ENCODE peak calls at places on chromosomes 6 and 20, in nine cellular contexts. One of them, this sample, is unnamed.

GRCh38 chr20:41047975-41048305 is 19.3 kb downstream of the TOP1 start:
- DNase-seq in GM23248: peak; percentile 55
- DNase-seq in MM.1S: peak; percentile 70
- DNase-seq in OCI-LY7: peak; percentile 51
- DNase-seq in HCT116: no peak
- DNase-seq in PC-3: peak; percentile 38
- DNase-seq in neural progenitor cell: no peak
- DNase-seq in SK-N-SH: no peak
- DNase-seq in hepatocyte: no peak
- DNase-seq in this sample: no peak

GRCh38 chr6:168819546-168819945 is 378.6 kb downstream of the SMOC2 start:
- DNase-seq in OCI-LY7: no peak
- DNase-seq in MM.1S: no peak
- DNase-seq in SK-N-SH: no peak
- DNase-seq in hepatocyte: no peak
- DNase-seq in PC-3: no peak
- DNase-seq in HCT116: no peak
- DNase-seq in neural progenitor cell: no peak
- DNase-seq in GM23248: no peak
- DNase-seq in this sample: no peak

GRCh38 chr6:15254074-15254975 is 8.5 kb downstream of the JARID2 start:
- DNase-seq in OCI-LY7: peak; percentile 90
- DNase-seq in hepatocyte: no peak
- DNase-seq in neural progenitor cell: peak; percentile 41
- DNase-seq in MM.1S: no peak
- DNase-seq in PC-3: peak; percentile 61
- DNase-seq in HCT116: no peak
- DNase-seq in SK-N-SH: no peak
- DNase-seq in GM23248: peak; percentile 50
- DNase-seq in this sample: no peak

GRCh38 chr20:38790210-38791053 is 15.1 kb upstream of the PPP1R16B start:
- DNase-seq in SK-N-SH: peak; percentile 51
- DNase-seq in neural progenitor cell: peak; percentile 79
- DNase-seq in hepatocyte: peak; percentile 63
- DNase-seq in GM23248: peak; percentile 54
- DNase-seq in PC-3: peak; percentile 69
- DNase-seq in OCI-LY7: peak; percentile 53
- DNase-seq in MM.1S: no peak
- DNase-seq in HCT116: peak; percentile 68
- DNase-seq in this sample: peak; percentile 92

GRCh38 chr20:41087777-41088176 is 49.6 kb upstream of the PLCG1 start:
- DNase-seq in SK-N-SH: no peak
- DNase-seq in MM.1S: no peak
- DNase-seq in PC-3: no peak
- DNase-seq in hepatocyte: no peak
- DNase-seq in OCI-LY7: no peak
- DNase-seq in HCT116: no peak
- DNase-seq in GM23248: no peak
- DNase-seq in neural progenitor cell: no peak
- DNase-seq in this sample: no peak

GRCh38 chr6:109242923-109243322 is 139.3 kb downstream of the CD164 start:
- DNase-seq in SK-N-SH: no peak
- DNase-seq in GM23248: peak; percentile 71
- DNase-seq in hepatocyte: no peak
- DNase-seq in PC-3: peak; percentile 61
- DNase-seq in HCT116: no peak
- DNase-seq in neural progenitor cell: no peak
- DNase-seq in MM.1S: no peak
- DNase-seq in OCI-LY7: no peak
- DNase-seq in this sample: no peak

GRCh38 chr6:158072083-158072721 is 90.5 kb downstream of the SYNJ2 start:
- DNase-seq in OCI-LY7: peak; percentile 58
- DNase-seq in HCT116: no peak
- DNase-seq in hepatocyte: peak; percentile 83
- DNase-seq in PC-3: peak; percentile 61
- DNase-seq in GM23248: peak; percentile 82
- DNase-seq in neural progenitor cell: peak; percentile 76
- DNase-seq in SK-N-SH: peak; percentile 83
- DNase-seq in MM.1S: peak; percentile 27
- DNase-seq in this sample: peak; percentile 84

GRCh38 chr6:81690073-81690472 is 62.4 kb downstream of the TENT5A start:
- DNase-seq in hepatocyte: no peak
- DNase-seq in GM23248: no peak
- DNase-seq in OCI-LY7: no peak
- DNase-seq in HCT116: no peak
- DNase-seq in SK-N-SH: no peak
- DNase-seq in neural progenitor cell: no peak
- DNase-seq in PC-3: no peak
- DNase-seq in MM.1S: no peak
- DNase-seq in this sample: no peak

GRCh38 chr6:159013229-159013628 is 13.2 kb upstream of the RSPH3 start:
- DNase-seq in OCI-LY7: peak; percentile 39
- DNase-seq in HCT116: no peak
- DNase-seq in MM.1S: no peak
- DNase-seq in PC-3: no peak
- DNase-seq in SK-N-SH: no peak
- DNase-seq in neural progenitor cell: no peak
- DNase-seq in GM23248: no peak
- DNase-seq in hepatocyte: no peak
- DNase-seq in this sample: no peak

GRCh38 chr20:44803383-44803941 is 6.9 kb downstream of the RIMS4 start:
- DNase-seq in neural progenitor cell: no peak
- DNase-seq in MM.1S: no peak
- DNase-seq in hepatocyte: no peak
- DNase-seq in GM23248: peak; percentile 10
- DNase-seq in HCT116: no peak
- DNase-seq in PC-3: no peak
- DNase-seq in OCI-LY7: no peak
- DNase-seq in SK-N-SH: no peak
- DNase-seq in this sample: no peak
- H3K4me2 ChIP-seq in neural progenitor cell: no peak overlapping the region
- H3K4me2 ChIP-seq in MM.1S: no peak overlapping the region
- H3K4me2 ChIP-seq in hepatocyte: no peak overlapping the region
- H3K4me2 ChIP-seq in GM23248: no peak overlapping the region
- H3K4me2 ChIP-seq in HCT116: no peak overlapping the region
- H3K4me2 ChIP-seq in PC-3: no peak overlapping the region
- H3K4me2 ChIP-seq in OCI-LY7: no peak overlapping the region
- H3K4me2 ChIP-seq in SK-N-SH: no peak overlapping the region
- H3K4me2 ChIP-seq in this sample: no peak overlapping the region

GRCh38 chr6:154894903-154895302 is 100.2 kb upstream of the TIAM2 start:
- DNase-seq in GM23248: no peak
- DNase-seq in neural progenitor cell: no peak
- DNase-seq in PC-3: no peak
- DNase-seq in HCT116: no peak
- DNase-seq in OCI-LY7: no peak
- DNase-seq in hepatocyte: no peak
- DNase-seq in MM.1S: no peak
- DNase-seq in SK-N-SH: no peak
- DNase-seq in this sample: no peak
- TF ChIP-seq EZH2phosphoT487 in GM23248: no peak
- TF ChIP-seq EZH2phosphoT487 in neural progenitor cell: no peak
- TF ChIP-seq EZH2phosphoT487 in PC-3: no peak
- TF ChIP-seq EZH2phosphoT487 in HCT116: no peak
- TF ChIP-seq EZH2phosphoT487 in OCI-LY7: no peak
- TF ChIP-seq EZH2phosphoT487 in hepatocyte: no peak
- TF ChIP-seq EZH2phosphoT487 in MM.1S: no peak
- TF ChIP-seq EZH2phosphoT487 in SK-N-SH: no peak
- TF ChIP-seq EZH2phosphoT487 in this sample: no peak

GRCh38 chr20:44572551-44573500 is 9.6 kb upstream of the PKIG start:
- DNase-seq in SK-N-SH: no peak
- DNase-seq in MM.1S: no peak
- DNase-seq in hepatocyte: peak; percentile 72
- DNase-seq in GM23248: peak; percentile 94
- DNase-seq in PC-3: peak; percentile 95
- DNase-seq in HCT116: no peak
- DNase-seq in OCI-LY7: peak; percentile 46
- DNase-seq in neural progenitor cell: no peak
- DNase-seq in this sample: no peak
- H3K4me2 ChIP-seq in SK-N-SH: peak overlapping the region; percentile 65
- H3K4me2 ChIP-seq in MM.1S: no peak overlapping the region
- H3K4me2 ChIP-seq in hepatocyte: peak overlapping the region; percentile 65
- H3K4me2 ChIP-seq in GM23248: peak overlapping the region; percentile 78
- H3K4me2 ChIP-seq in PC-3: peak overlapping the region; percentile 79
- H3K4me2 ChIP-seq in HCT116: peak overlapping the region; percentile 62
- H3K4me2 ChIP-seq in OCI-LY7: peak overlapping the region; percentile 51
- H3K4me2 ChIP-seq in neural progenitor cell: no peak overlapping the region
- H3K4me2 ChIP-seq in this sample: no peak overlapping the region

GRCh38 chr6:119482850-119483285 is 133.3 kb upstream of the MAN1A1 start:
- DNase-seq in MM.1S: no peak
- DNase-seq in OCI-LY7: no peak
- DNase-seq in GM23248: no peak
- DNase-seq in HCT116: no peak
- DNase-seq in PC-3: no peak
- DNase-seq in SK-N-SH: no peak
- DNase-seq in hepatocyte: no peak
- DNase-seq in neural progenitor cell: no peak
- DNase-seq in this sample: no peak

GRCh38 chr6:119481981-119482380 is 132.4 kb upstream of the MAN1A1 start:
- DNase-seq in OCI-LY7: no peak
- DNase-seq in SK-N-SH: no peak
- DNase-seq in MM.1S: no peak
- DNase-seq in hepatocyte: no peak
- DNase-seq in neural progenitor cell: no peak
- DNase-seq in PC-3: no peak
- DNase-seq in GM23248: peak; percentile 41
- DNase-seq in HCT116: no peak
- DNase-seq in this sample: no peak

GRCh38 chr6:119481098-119481497 is 131.5 kb upstream of the MAN1A1 start:
- DNase-seq in PC-3: no peak
- DNase-seq in neural progenitor cell: no peak
- DNase-seq in hepatocyte: no peak
- DNase-seq in OCI-LY7: no peak
- DNase-seq in SK-N-SH: no peak
- DNase-seq in GM23248: no peak
- DNase-seq in HCT116: no peak
- DNase-seq in MM.1S: no peak
- DNase-seq in this sample: no peak

GRCh38 chr6:119483936-119484335 is 134.4 kb upstream of the MAN1A1 start:
- DNase-seq in hepatocyte: no peak
- DNase-seq in MM.1S: no peak
- DNase-seq in HCT116: no peak
- DNase-seq in neural progenitor cell: no peak
- DNase-seq in OCI-LY7: no peak
- DNase-seq in PC-3: peak; percentile 6
- DNase-seq in SK-N-SH: no peak
- DNase-seq in GM23248: peak; percentile 13
- DNase-seq in this sample: no peak

DNA sequence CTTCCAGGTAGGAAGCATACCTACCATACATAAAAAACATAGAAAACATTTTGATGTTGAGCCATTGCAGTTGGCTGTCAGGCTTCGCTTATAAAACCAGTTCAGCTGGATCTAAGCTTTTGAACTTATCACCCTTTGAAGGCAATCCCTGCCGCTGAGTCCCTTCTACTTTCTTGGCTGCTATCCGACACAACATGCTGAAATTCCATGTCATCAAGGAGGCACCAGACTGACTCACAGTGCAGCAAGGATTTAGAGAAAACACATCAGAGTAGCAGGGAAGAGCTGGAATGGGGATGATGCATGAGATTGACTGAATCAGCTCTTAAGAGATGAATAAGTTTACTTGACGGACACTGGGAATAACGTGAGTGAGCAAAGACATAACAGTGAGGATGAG is 135.0 kb upstream of the MAN1A1 start:
- DNase-seq in MM.1S: no peak
- DNase-seq in SK-N-SH: no peak
- DNase-seq in OCI-LY7: no peak
- DNase-seq in GM23248: peak; percentile 97
- DNase-seq in hepatocyte: peak; percentile 62
- DNase-seq in HCT116: peak; percentile 95
- DNase-seq in neural progenitor cell: peak; percentile 5
- DNase-seq in PC-3: peak; percentile 94
- DNase-seq in this sample: no peak
- TF ChIP-seq EZH2phosphoT487 in MM.1S: no peak
- TF ChIP-seq EZH2phosphoT487 in SK-N-SH: no peak
- TF ChIP-seq EZH2phosphoT487 in OCI-LY7: no peak
- TF ChIP-seq EZH2phosphoT487 in GM23248: no peak
- TF ChIP-seq EZH2phosphoT487 in hepatocyte: no peak
- TF ChIP-seq EZH2phosphoT487 in HCT116: no peak
- TF ChIP-seq EZH2phosphoT487 in neural progenitor cell: no peak
- TF ChIP-seq EZH2phosphoT487 in PC-3: no peak
- TF ChIP-seq EZH2phosphoT487 in this sample: no peak

GRCh38 chr20:17622851-17623508 is 53.1 kb downstream of the DSTN start:
- DNase-seq in neural progenitor cell: no peak
- DNase-seq in GM23248: no peak
- DNase-seq in hepatocyte: no peak
- DNase-seq in MM.1S: no peak
- DNase-seq in PC-3: no peak
- DNase-seq in OCI-LY7: no peak
- DNase-seq in HCT116: no peak
- DNase-seq in SK-N-SH: peak; percentile 10
- DNase-seq in this sample: no peak
- H3K4me2 ChIP-seq in neural progenitor cell: no peak overlapping the region
- H3K4me2 ChIP-seq in GM23248: no peak overlapping the region
- H3K4me2 ChIP-seq in hepatocyte: no peak overlapping the region
- H3K4me2 ChIP-seq in MM.1S: no peak overlapping the region
- H3K4me2 ChIP-seq in PC-3: no peak overlapping the region
- H3K4me2 ChIP-seq in OCI-LY7: no peak overlapping the region
- H3K4me2 ChIP-seq in HCT116: no peak overlapping the region
- H3K4me2 ChIP-seq in SK-N-SH: no peak overlapping the region
- H3K4me2 ChIP-seq in this sample: no peak overlapping the region